ENCODE peak calls at places on chromosomes 13 and 19, in seven cellular contexts. One of them, this sample, is unnamed.

GRCh38 chr13:28035146-28035782 is 46.8 kb upstream of the URAD start:
- DNase-seq in right lobe of liver: no peak
- DNase-seq in Peyer's patch: no peak
- DNase-seq in RWPE2: no peak
- DNase-seq in breast epithelium: no peak
- DNase-seq in left ventricle myocardium inferior: no peak
- DNase-seq in tibial artery: no peak
- DNase-seq in this sample: peak

GRCh38 chr13:51773515-51773914 is 30.4 kb downstream of the DHRS12 start:
- DNase-seq in right lobe of liver: no peak
- DNase-seq in Peyer's patch: no peak
- DNase-seq in RWPE2: no peak
- DNase-seq in breast epithelium: no peak
- DNase-seq in left ventricle myocardium inferior: no peak
- DNase-seq in tibial artery: no peak
- DNase-seq in this sample: no peak

GRCh38 chr13:33676700-33677048 is 141.3 kb upstream of the RFC3 start:
- DNase-seq in right lobe of liver: peak
- DNase-seq in Peyer's patch: peak
- DNase-seq in RWPE2: no peak
- DNase-seq in breast epithelium: peak
- DNase-seq in left ventricle myocardium inferior: peak
- DNase-seq in tibial artery: peak
- DNase-seq in this sample: peak

GRCh38 chr13:52850396-52851152 is 2.1 kb upstream of the PCDH8 start:
- DNase-seq in right lobe of liver: peak
- DNase-seq in Peyer's patch: peak
- DNase-seq in RWPE2: peak
- DNase-seq in breast epithelium: peak
- DNase-seq in left ventricle myocardium inferior: peak
- DNase-seq in tibial artery: peak
- DNase-seq in this sample: peak

GRCh38 chr19:28436320-28436719 is 776.6 kb downstream of the UQCRFS1 start:
- DNase-seq in right lobe of liver: no peak
- DNase-seq in Peyer's patch: no peak
- DNase-seq in RWPE2: no peak
- DNase-seq in breast epithelium: no peak
- DNase-seq in left ventricle myocardium inferior: no peak
- DNase-seq in tibial artery: no peak
- DNase-seq in this sample: no peak

GRCh38 chr13:81610613-81611012 is 1269.7 kb upstream of the SPRY2 start:
- DNase-seq in right lobe of liver: no peak
- DNase-seq in Peyer's patch: no peak
- DNase-seq in RWPE2: no peak
- DNase-seq in breast epithelium: no peak
- DNase-seq in left ventricle myocardium inferior: no peak
- DNase-seq in tibial artery: no peak
- DNase-seq in this sample: no peak

GRCh38 chr13:22095794-22096193 is 424.9 kb downstream of the FGF9 start:
- DNase-seq in right lobe of liver: no peak
- DNase-seq in Peyer's patch: no peak
- DNase-seq in RWPE2: no peak
- DNase-seq in breast epithelium: no peak
- DNase-seq in left ventricle myocardium inferior: no peak
- DNase-seq in tibial artery: no peak
- DNase-seq in this sample: no peak

GRCh38 chr13:75339635-75340374 is 142.2 kb downstream of the TBC1D4 start:
- DNase-seq in right lobe of liver: no peak
- DNase-seq in Peyer's patch: no peak
- DNase-seq in RWPE2: no peak
- DNase-seq in breast epithelium: no peak
- DNase-seq in left ventricle myocardium inferior: no peak
- DNase-seq in tibial artery: no peak
- DNase-seq in this sample: no peak

GRCh38 chr19:14090509-14091085 is at the start of gene SAMD1:
- DNase-seq in right lobe of liver: peak
- DNase-seq in Peyer's patch: peak
- DNase-seq in RWPE2: peak
- DNase-seq in breast epithelium: peak
- DNase-seq in left ventricle myocardium inferior: peak
- DNase-seq in tibial artery: peak
- DNase-seq in this sample: peak

GRCh38 chr19:14093117-14093784 is 2.7 kb upstream of the SAMD1 start:
- DNase-seq in right lobe of liver: no peak
- DNase-seq in Peyer's patch: no peak
- DNase-seq in RWPE2: no peak
- DNase-seq in breast epithelium: no peak
- DNase-seq in left ventricle myocardium inferior: no peak
- DNase-seq in tibial artery: no peak
- DNase-seq in this sample: no peak

GRCh38 chr19:14091086-14091884 is 734 bp upstream of the SAMD1 start:
- DNase-seq in right lobe of liver: peak
- DNase-seq in Peyer's patch: peak
- DNase-seq in RWPE2: no peak
- DNase-seq in breast epithelium: peak
- DNase-seq in left ventricle myocardium inferior: no peak
- DNase-seq in tibial artery: no peak
- DNase-seq in this sample: peak

GRCh38 chr19:14089662-14090508 is 666 bp downstream of the SAMD1 start:
- DNase-seq in right lobe of liver: peak
- DNase-seq in Peyer's patch: peak
- DNase-seq in RWPE2: no peak
- DNase-seq in breast epithelium: no peak
- DNase-seq in left ventricle myocardium inferior: peak
- DNase-seq in tibial artery: peak
- DNase-seq in this sample: peak

DNA sequence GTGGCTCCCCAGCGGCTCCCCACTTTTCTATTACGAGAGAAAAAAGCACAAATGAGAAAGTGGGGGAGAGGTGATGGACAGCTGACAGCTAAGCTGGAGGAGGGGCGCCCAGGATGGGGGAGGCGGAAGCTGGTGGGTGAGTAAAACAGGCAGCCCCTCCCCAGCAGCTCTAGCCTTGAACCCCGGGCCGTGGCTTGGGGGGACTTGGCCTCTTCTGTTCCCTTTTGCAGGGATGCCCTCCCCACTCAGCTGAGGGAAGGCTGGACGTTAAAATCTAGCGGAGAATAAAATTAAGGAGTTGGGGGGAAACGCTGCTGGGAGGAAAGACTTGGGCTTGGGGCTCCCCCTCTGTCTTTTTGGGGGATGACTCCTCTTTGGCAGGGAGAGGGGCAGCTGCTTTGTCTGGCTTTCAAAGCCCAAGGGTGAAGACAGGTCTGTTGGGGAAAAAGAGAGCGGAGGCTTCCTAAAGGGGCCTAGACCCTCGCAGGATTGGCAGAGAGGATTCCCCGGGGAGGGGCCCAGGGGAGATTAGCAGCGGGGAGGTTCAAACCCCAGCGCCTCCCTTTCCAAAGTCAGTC is 1.4 kb upstream of the SAMD1 start:
- DNase-seq in right lobe of liver: no peak
- DNase-seq in Peyer's patch: peak
- DNase-seq in RWPE2: no peak
- DNase-seq in breast epithelium: no peak
- DNase-seq in left ventricle myocardium inferior: no peak
- DNase-seq in tibial artery: no peak
- DNase-seq in this sample: peak
- H3K4me3 ChIP-seq in right lobe of liver: peak
- H3K4me3 ChIP-seq in Peyer's patch: peak
- H3K4me3 ChIP-seq in RWPE2: peak
- H3K4me3 ChIP-seq in breast epithelium: peak
- H3K4me3 ChIP-seq in left ventricle myocardium inferior: peak
- H3K4me3 ChIP-seq in tibial artery: peak
- H3K4me3 ChIP-seq in this sample: peak

GRCh38 chr19:57746580-57747471 is at the start of gene ZNF776:
- DNase-seq in right lobe of liver: peak
- DNase-seq in Peyer's patch: peak
- DNase-seq in RWPE2: peak
- DNase-seq in breast epithelium: peak
- DNase-seq in left ventricle myocardium inferior: peak
- DNase-seq in tibial artery: peak
- DNase-seq in this sample: peak
- TF ChIP-seq CTCF in right lobe of liver: no peak
- TF ChIP-seq CTCF in Peyer's patch: no peak
- TF ChIP-seq CTCF in RWPE2: no peak
- TF ChIP-seq CTCF in breast epithelium: no peak
- TF ChIP-seq CTCF in left ventricle myocardium inferior: no peak
- TF ChIP-seq CTCF in tibial artery: peak
- TF ChIP-seq CTCF in this sample: no peak

GRCh38 chr13:57627663-57628062 is 3.9 kb upstream of the PCDH17 start:
- DNase-seq in right lobe of liver: no peak
- DNase-seq in Peyer's patch: no peak
- DNase-seq in RWPE2: no peak
- DNase-seq in breast epithelium: no peak
- DNase-seq in left ventricle myocardium inferior: no peak
- DNase-seq in tibial artery: no peak
- DNase-seq in this sample: peak

GRCh38 chr13:57629391-57629804 is 2.1 kb upstream of the PCDH17 start:
- DNase-seq in right lobe of liver: peak
- DNase-seq in Peyer's patch: no peak
- DNase-seq in RWPE2: no peak
- DNase-seq in breast epithelium: no peak
- DNase-seq in left ventricle myocardium inferior: no peak
- DNase-seq in tibial artery: peak
- DNase-seq in this sample: no peak

GRCh38 chr13:57631607-57632275 is at the start of gene PCDH17:
- DNase-seq in right lobe of liver: peak
- DNase-seq in Peyer's patch: no peak
- DNase-seq in RWPE2: no peak
- DNase-seq in breast epithelium: no peak
- DNase-seq in left ventricle myocardium inferior: peak
- DNase-seq in tibial artery: peak
- DNase-seq in this sample: no peak

GRCh38 chr13:57630661-57631606 is 610 bp upstream of the PCDH17 start:
- DNase-seq in right lobe of liver: no peak
- DNase-seq in Peyer's patch: no peak
- DNase-seq in RWPE2: no peak
- DNase-seq in breast epithelium: no peak
- DNase-seq in left ventricle myocardium inferior: no peak
- DNase-seq in tibial artery: no peak
- DNase-seq in this sample: no peak

DNA sequence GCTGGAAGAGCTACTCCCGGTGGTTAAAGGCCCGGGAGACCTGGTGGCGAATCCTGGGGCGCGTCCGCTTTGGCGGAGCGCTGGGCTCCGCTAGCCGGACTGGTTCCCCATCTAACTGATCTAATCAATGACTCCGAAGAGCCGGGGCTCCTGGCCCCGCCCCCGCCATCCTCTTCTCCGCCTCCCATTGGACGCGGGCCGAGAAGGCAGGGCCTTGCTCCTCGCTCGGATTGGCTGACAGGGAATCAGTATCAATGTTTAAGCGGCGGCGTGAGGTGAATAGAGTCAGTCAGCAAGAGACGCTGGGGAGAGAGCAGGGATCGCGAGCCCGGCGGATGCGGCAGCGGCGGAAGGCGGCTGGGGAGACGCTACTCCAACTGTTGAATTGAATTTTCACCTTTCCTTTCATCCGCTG is 1.7 kb upstream of the PCDH17 start:
- DNase-seq in right lobe of liver: peak
- DNase-seq in Peyer's patch: peak
- DNase-seq in RWPE2: peak
- DNase-seq in breast epithelium: no peak
- DNase-seq in left ventricle myocardium inferior: peak
- DNase-seq in tibial artery: peak
- DNase-seq in this sample: no peak
- H3K4me3 ChIP-seq in right lobe of liver: peak
- H3K4me3 ChIP-seq in Peyer's patch: peak
- H3K4me3 ChIP-seq in RWPE2: no peak
- H3K4me3 ChIP-seq in breast epithelium: peak
- H3K4me3 ChIP-seq in left ventricle myocardium inferior: peak
- H3K4me3 ChIP-seq in tibial artery: peak
- H3K4me3 ChIP-seq in this sample: no peak

GRCh38 chr13:55244991-55245644 is 1895.6 kb upstream of the PRR20A start:
- DNase-seq in right lobe of liver: no peak
- DNase-seq in Peyer's patch: no peak
- DNase-seq in RWPE2: no peak
- DNase-seq in breast epithelium: no peak
- DNase-seq in left ventricle myocardium inferior: no peak
- DNase-seq in tibial artery: no peak
- DNase-seq in this sample: peak
- TF ChIP-seq CTCF in right lobe of liver: peak
- TF ChIP-seq CTCF in Peyer's patch: no peak
- TF ChIP-seq CTCF in RWPE2: peak
- TF ChIP-seq CTCF in breast epithelium: no peak
- TF ChIP-seq CTCF in left ventricle myocardium inferior: no peak
- TF ChIP-seq CTCF in tibial artery: no peak
- TF ChIP-seq CTCF in this sample: peak

GRCh38 chr19:48735031-48735615 is 5.3 kb downstream of the RASIP1 start:
- DNase-seq in right lobe of liver: no peak
- DNase-seq in Peyer's patch: peak
- DNase-seq in RWPE2: no peak
- DNase-seq in breast epithelium: no peak
- DNase-seq in left ventricle myocardium inferior: no peak
- DNase-seq in tibial artery: no peak
- DNase-seq in this sample: peak
- H3K4me3 ChIP-seq in right lobe of liver: no peak
- H3K4me3 ChIP-seq in Peyer's patch: no peak
- H3K4me3 ChIP-seq in RWPE2: peak
- H3K4me3 ChIP-seq in breast epithelium: no peak
- H3K4me3 ChIP-seq in left ventricle myocardium inferior: peak
- H3K4me3 ChIP-seq in tibial artery: no peak
- H3K4me3 ChIP-seq in this sample: peak

DNA sequence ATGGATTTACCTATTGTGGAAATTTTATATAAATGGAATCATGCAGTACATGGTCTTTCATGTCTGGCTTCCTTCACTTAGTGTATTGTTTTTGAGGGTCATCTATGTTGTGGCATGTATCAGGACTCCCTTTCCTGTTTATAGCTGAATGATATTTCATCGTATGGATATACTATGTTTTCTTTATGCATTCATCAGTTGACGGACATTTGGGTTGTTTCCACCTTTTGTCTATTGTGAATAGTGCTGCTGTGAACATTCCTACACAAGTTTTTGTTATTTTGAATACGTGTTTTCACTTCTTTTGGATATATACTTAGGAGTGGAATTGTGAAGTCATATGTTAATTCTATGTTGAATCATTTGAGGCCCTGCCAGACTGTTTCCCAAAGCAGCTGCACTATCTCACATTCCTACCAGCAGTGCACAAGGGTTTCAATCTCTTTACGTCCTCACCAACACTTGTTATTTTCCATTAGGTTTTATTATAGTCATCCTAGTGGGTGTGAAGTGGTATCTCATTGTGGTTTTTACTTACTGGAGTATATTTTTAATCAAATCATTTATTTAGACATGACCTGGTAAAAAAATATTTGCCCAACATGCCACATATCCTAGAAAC is 262.7 kb downstream of the DLEU7 start:
- DNase-seq in right lobe of liver: no peak
- DNase-seq in Peyer's patch: no peak
- DNase-seq in RWPE2: no peak
- DNase-seq in breast epithelium: no peak
- DNase-seq in left ventricle myocardium inferior: no peak
- DNase-seq in tibial artery: no peak
- DNase-seq in this sample: no peak
- TF ChIP-seq CTCF in right lobe of liver: no peak
- TF ChIP-seq CTCF in Peyer's patch: no peak
- TF ChIP-seq CTCF in RWPE2: no peak
- TF ChIP-seq CTCF in breast epithelium: no peak
- TF ChIP-seq CTCF in left ventricle myocardium inferior: peak
- TF ChIP-seq CTCF in tibial artery: no peak
- TF ChIP-seq CTCF in this sample: no peak

This sample was measured in Caco-2.